ENCODE peak calls at places on chromosomes 12 and 14, in nine cellular contexts. H is CD4-positive, alpha-beta T cell; M is astrocyte of the spinal cord; E is stimulated activated CD4-positive, alpha-beta T cell treated with anti-CD3 and anti-CD28 coated beads, Interleukin-2, amount 100 ng/mL, for 48 hours; Q is left cardiac atrium; W is astrocyte; R is NCI-H1105; G is dermis microvascular lymphatic vessel endothelial cell; T is NCI-H1092 treated with DMSO at 0.1 percent for 48 hours. O is an unnamed sample.

GRCh38 chr12:124032265-124032886 is 59.4 kb downstream of the ZNF664 start:
- DNase-seq in G (peak), H (no peak), M (peak), W (peak), E (peak), T (peak), R (peak), Q (no peak), O (peak)

GRCh38 chr12:108821407-108822397 is 35.7 kb downstream of the SSH1 start:
- DNase-seq in G (no peak), T (no peak), Q (no peak), W (peak), M (no peak), E (no peak), R (no peak), H (no peak), O (peak)

GRCh38 chr12:106629797-106630669 is 47.2 kb downstream of the RFX4 start:
- DNase-seq in G (peak), H (no peak), E (no peak), T (no peak), R (no peak), M (peak), Q (no peak), W (peak), O (no peak)

GRCh38 chr14:105066285-105067071 is 1.2 kb upstream of the GPR132 start:
- DNase-seq in Q (no peak), T (no peak), W (no peak), H (no peak), R (no peak), G (no peak), M (no peak), E (no peak), O (no peak)

GRCh38 chr12:75986001-75986739 is 45.4 kb downstream of the PHLDA1 start:
- DNase-seq in R (peak), Q (no peak), T (no peak), H (no peak), W (no peak), G (peak), M (no peak), E (no peak), O (peak)

GRCh38 chr12:27521066-27521465 is 2.9 kb upstream of the PPFIBP1 start:
- DNase-seq in E (no peak), M (no peak), T (peak), W (peak), H (no peak), R (no peak), G (peak), Q (peak), O (no peak)

GRCh38 chr12:3755898-3756297 is 3.0 kb upstream of the CRACR2A start:
- DNase-seq in Q (no peak), G (no peak), R (no peak), T (no peak), H (no peak), M (no peak), E (no peak), W (no peak), O (no peak)

GRCh38 chr12:107320929-107321618 is 227.7 kb upstream of the CRY1 start:
- DNase-seq in H (peak), R (peak), Q (peak), E (peak), T (peak), G (peak), M (peak), W (peak), O (no peak)

GRCh38 chr12:32016680-32017482 is 57.7 kb downstream of the RESF1 start:
- DNase-seq in E (no peak), T (no peak), R (no peak), G (no peak), W (no peak), Q (no peak), H (no peak), M (no peak), O (no peak)

GRCh38 chr12:75705749-75706719 is 194.6 kb upstream of the KRR1 start:
- DNase-seq in T (no peak), M (peak), E (no peak), H (no peak), R (no peak), Q (peak), W (peak), G (peak), O (peak)

GRCh38 chr14:63249112-63249511 is 44.9 kb downstream of the RHOJ start:
- DNase-seq in G (peak), T (no peak), W (peak), R (no peak), M (peak), H (no peak), Q (peak), E (no peak), O (no peak)

GRCh38 chr12:71797506-71797905 is 42.1 kb upstream of the TBC1D15 start:
- DNase-seq in G (no peak), R (no peak), T (no peak), M (no peak), W (no peak), H (no peak), Q (no peak), E (no peak), O (no peak)

GRCh38 chr14:20631821-20632389 is 9.6 kb downstream of the OR6S1 start:
- DNase-seq in R (no peak), E (no peak), W (peak), T (no peak), G (peak), M (peak), H (no peak), Q (peak), O (peak)

GRCh38 chr12:53096089-53096741 is 1.3 kb upstream of the IGFBP6 start:
- DNase-seq in W (peak), G (no peak), T (no peak), E (no peak), M (peak), H (no peak), R (no peak), Q (peak), O (no peak)

GRCh38 chr14:23787436-23787835 is 151.3 kb downstream of the DHRS2 start:
- DNase-seq in E (no peak), W (no peak), M (no peak), H (no peak), G (no peak), R (no peak), Q (no peak), T (no peak), O (no peak)

GRCh38 chr12:117818400-117818799 is 150.4 kb downstream of the KSR2 start:
- DNase-seq in M (no peak), Q (no peak), G (no peak), T (no peak), H (no peak), W (no peak), R (no peak), E (no peak), O (peak)

GRCh38 chr12:11729439-11730150 is 80.1 kb downstream of the ETV6 start:
- DNase-seq in W (no peak), Q (no peak), R (no peak), G (no peak), M (no peak), E (no peak), H (no peak), T (no peak), O (peak)

GRCh38 chr12:108664338-108665258 is 30.9 kb upstream of the SELPLG start:
- DNase-seq in H (peak), M (peak), W (peak), Q (peak), T (peak), G (peak), E (peak), R (peak), O (peak)

GRCh38 chr14:64705406-64706118 is 1.3 kb downstream of the PLEKHG3 start:
- DNase-seq in T (no peak), H (no peak), W (no peak), Q (no peak), E (no peak), G (no peak), M (no peak), R (no peak), O (no peak)

GRCh38 chr14:77603654-77604270 is 12.7 kb downstream of the SPTLC2 start:
- DNase-seq in Q (peak), E (no peak), H (no peak), M (no peak), R (no peak), T (no peak), W (peak), G (peak), O (peak)

GRCh38 chr12:26971963-26972362 is 33.7 kb downstream of the FGFR1OP2 start:
- DNase-seq in M (no peak), E (peak), R (no peak), T (no peak), G (no peak), W (no peak), H (peak), Q (no peak), O (no peak)

GRCh38 chr12:131055093-131055465 is 101.4 kb downstream of the ADGRD1 start:
- DNase-seq in G (no peak), H (no peak), R (no peak), T (no peak), M (no peak), E (no peak), W (no peak), Q (no peak), O (no peak)

GRCh38 chr12:15423629-15424028 is 101.3 kb downstream of the PTPRO start:
- DNase-seq in R (no peak), Q (no peak), T (no peak), W (peak), E (no peak), H (no peak), G (no peak), M (peak), O (peak)

GRCh38 chr14:106506901-106507305 is 980.5 kb downstream of the TMEM121 start:
- DNase-seq in W (no peak), R (no peak), E (no peak), H (peak), G (no peak), T (no peak), Q (no peak), M (no peak), O (no peak)

GRCh38 chr12:52906049-52906645 is 1.3 kb upstream of the KRT8 start:
- DNase-seq in H (no peak), R (no peak), M (no peak), W (no peak), E (no peak), T (no peak), G (no peak), Q (no peak), O (no peak)

GRCh38 chr12:77725611-77726010 is 105.1 kb upstream of the NAV3 start:
- DNase-seq in M (peak), T (no peak), R (no peak), G (no peak), E (no peak), H (no peak), Q (no peak), W (peak), O (no peak)

GRCh38 chr14:94689218-94689984 is 77.2 kb downstream of the SERPINA3 start:
- DNase-seq in G (peak), T (peak), E (peak), W (peak), R (peak), M (peak), Q (peak), H (peak), O (no peak)

GRCh38 chr12:105418821-105419291 is 88.4 kb downstream of the C12orf75 start:
- DNase-seq in W (peak), H (no peak), R (no peak), G (no peak), M (no peak), T (no peak), Q (no peak), E (no peak), O (no peak)

GRCh38 chr14:36271939-36272907 is 48.2 kb downstream of the MBIP start:
- DNase-seq in M (peak), Q (no peak), T (no peak), W (peak), E (peak), G (no peak), H (no peak), R (no peak), O (peak)

GRCh38 chr12:45878630-45879255 is 111.6 kb downstream of the SCAF11 start:
- DNase-seq in Q (no peak), M (no peak), G (peak), T (no peak), R (no peak), H (no peak), E (no peak), W (no peak), O (no peak)

GRCh38 chr14:104925941-104926609 is 1.4 kb downstream of the PLD4 start:
- DNase-seq in H (no peak), E (no peak), G (no peak), T (no peak), R (no peak), W (no peak), M (no peak), Q (no peak), O (no peak)

GRCh38 chr14:104396682-104397470 is 182.7 kb upstream of the C14orf180 start:
- DNase-seq in H (no peak), R (no peak), W (no peak), Q (no peak), G (no peak), T (no peak), M (no peak), E (no peak), O (no peak)

GRCh38 chr12:131210506-131211278 is 257.0 kb downstream of the ADGRD1 start:
- DNase-seq in W (no peak), G (no peak), T (no peak), Q (no peak), H (no peak), R (no peak), M (no peak), E (no peak), O (no peak)

GRCh38 chr12:50056629-50056976 is 793 bp upstream of the ASIC1 start:
- DNase-seq in T (no peak), M (no peak), G (no peak), H (no peak), Q (no peak), E (no peak), W (no peak), R (no peak), O (no peak)

GRCh38 chr14:64649383-64649998 is 54.7 kb upstream of the PLEKHG3 start:
- DNase-seq in G (no peak), T (no peak), H (no peak), M (peak), W (peak), R (no peak), Q (no peak), E (no peak), O (peak)

GRCh38 chr14:55609681-55610080 is 29.7 kb downstream of the KTN1 start:
- DNase-seq in T (no peak), H (no peak), R (no peak), Q (no peak), W (peak), E (no peak), G (peak), M (peak), O (peak)

GRCh38 chr12:13505224-13505623 is 308.7 kb downstream of the EMP1 start:
- DNase-seq in W (no peak), T (no peak), M (no peak), R (no peak), Q (no peak), E (no peak), H (no peak), G (no peak), O (peak)

GRCh38 chr12:103880299-103881142 is 39.5 kb upstream of the NT5DC3 start:
- DNase-seq in W (no peak), M (peak), H (no peak), G (peak), T (peak), R (no peak), Q (no peak), E (no peak), O (peak)

GRCh38 chr12:47562201-47562600 is 143.6 kb downstream of the RPAP3 start:
- DNase-seq in T (no peak), M (no peak), W (no peak), Q (no peak), H (no peak), R (no peak), E (no peak), G (no peak), O (no peak)

GRCh38 chr14:64444984-64445845 is 20.1 kb upstream of the AKAP5 start:
- DNase-seq in T (no peak), H (peak), E (peak), M (peak), G (peak), Q (no peak), W (peak), R (no peak), O (peak)